ENCODE peak calls at places on chromosomes 1 and 21, in six cellular contexts. Y, B, A, M, R and T are unnamed samples.

GRCh38 chr1:103087261-103087660 is 21.1 kb downstream of the COL11A1 start:
- DNase-seq in Y (no peak), B (no peak), A (no peak), M (no peak), R (no peak), T (no peak)

GRCh38 chr21:31366825-31367224 is 22.8 kb upstream of the TIAM1 start:
- DNase-seq in Y (peak), B (no peak), A (no peak), M (no peak), R (no peak), T (no peak)

GRCh38 chr1:235972316-235973090 is 92.4 kb downstream of the NID1 start:
- DNase-seq in Y (no peak), B (no peak), A (no peak), M (no peak), R (peak), T (no peak)

GRCh38 chr1:201538618-201539551 is at the start of gene NAV1:
- DNase-seq in Y (no peak), B (no peak), A (peak), M (no peak), R (no peak), T (no peak)

GRCh38 chr1:924619-925323 is 1.0 kb downstream of the SAMD11 start:
- DNase-seq in Y (no peak), B (no peak), A (peak), M (no peak), R (peak), T (no peak)

GRCh38 chr1:173269490-173270230 is 62.5 kb upstream of the TNFSF4 start:
- DNase-seq in Y (peak), B (no peak), A (peak), M (no peak), R (peak), T (no peak)

GRCh38 chr1:37020653-37021277 is 13.6 kb downstream of the GRIK3 start:
- DNase-seq in Y (no peak), B (no peak), A (peak), M (peak), R (peak), T (no peak)

GRCh38 chr21:20943476-20944085 is 54.6 kb upstream of the NCAM2 start:
- DNase-seq in Y (no peak), B (no peak), A (no peak), M (no peak), R (no peak), T (no peak)

GRCh38 chr1:207050768-207051614 is at the start of gene YOD1:
- DNase-seq in Y (peak), B (peak), A (peak), M (peak), R (peak), T (peak)

GRCh38 chr1:176820292-176821056 is 344.0 kb downstream of the ASTN1 start:
- DNase-seq in Y (no peak), B (no peak), A (no peak), M (no peak), R (no peak), T (no peak)

GRCh38 chr21:42565206-42565810 is 51.7 kb downstream of the SLC37A1 start:
- DNase-seq in Y (no peak), B (no peak), A (no peak), M (no peak), R (no peak), T (no peak)

GRCh38 chr1:25599969-25600610 is 16.5 kb upstream of the MAN1C1 start:
- DNase-seq in Y (no peak), B (no peak), A (no peak), M (no peak), R (no peak), T (no peak)
- H3K4me3 ChIP-seq in Y (no peak), B (no peak), A (no peak), M (no peak), R (no peak), T (no peak)

GRCh38 chr1:111990878-111991760 is 1.7 kb upstream of the KCND3 start:
- DNase-seq in Y (peak), B (peak), A (peak), M (peak), R (peak), T (peak)
- TF ChIP-seq EZH2 in Y (no peak), B (peak), A (peak), M (no peak), R (no peak), T (no peak)

GRCh38 chr1:89125571-89126233 is at the start of gene GBP2:
- DNase-seq in Y (no peak), B (no peak), A (no peak), M (peak), R (peak), T (peak)
- TF ChIP-seq POLR2AphosphoS5 in Y (no peak), B (no peak), A (no peak), M (no peak), R (no peak), T (no peak)

GRCh38 chr1:12654657-12655056 is 10.8 kb downstream of the AADACL4 start:
- DNase-seq in Y (no peak), B (no peak), A (no peak), M (peak), R (no peak), T (no peak)
- H3K4me3 ChIP-seq in Y (no peak), B (no peak), A (no peak), M (no peak), R (no peak), T (no peak)

GRCh38 chr1:180227843-180228647 is 2.0 kb upstream of the LHX4 start:
- DNase-seq in Y (no peak), B (no peak), A (no peak), M (no peak), R (no peak), T (no peak)

GRCh38 chr1:180230791-180231505 is 884 bp downstream of the LHX4 start:
- DNase-seq in Y (no peak), B (no peak), A (peak), M (no peak), R (no peak), T (no peak)

GRCh38 chr1:180229483-180230415 is at the start of gene LHX4:
- DNase-seq in Y (no peak), B (no peak), A (peak), M (no peak), R (peak), T (no peak)

GRCh38 chr1:180230416-180230790 is 339 bp downstream of the LHX4 start:
- DNase-seq in Y (no peak), B (no peak), A (peak), M (no peak), R (no peak), T (no peak)

DNA sequence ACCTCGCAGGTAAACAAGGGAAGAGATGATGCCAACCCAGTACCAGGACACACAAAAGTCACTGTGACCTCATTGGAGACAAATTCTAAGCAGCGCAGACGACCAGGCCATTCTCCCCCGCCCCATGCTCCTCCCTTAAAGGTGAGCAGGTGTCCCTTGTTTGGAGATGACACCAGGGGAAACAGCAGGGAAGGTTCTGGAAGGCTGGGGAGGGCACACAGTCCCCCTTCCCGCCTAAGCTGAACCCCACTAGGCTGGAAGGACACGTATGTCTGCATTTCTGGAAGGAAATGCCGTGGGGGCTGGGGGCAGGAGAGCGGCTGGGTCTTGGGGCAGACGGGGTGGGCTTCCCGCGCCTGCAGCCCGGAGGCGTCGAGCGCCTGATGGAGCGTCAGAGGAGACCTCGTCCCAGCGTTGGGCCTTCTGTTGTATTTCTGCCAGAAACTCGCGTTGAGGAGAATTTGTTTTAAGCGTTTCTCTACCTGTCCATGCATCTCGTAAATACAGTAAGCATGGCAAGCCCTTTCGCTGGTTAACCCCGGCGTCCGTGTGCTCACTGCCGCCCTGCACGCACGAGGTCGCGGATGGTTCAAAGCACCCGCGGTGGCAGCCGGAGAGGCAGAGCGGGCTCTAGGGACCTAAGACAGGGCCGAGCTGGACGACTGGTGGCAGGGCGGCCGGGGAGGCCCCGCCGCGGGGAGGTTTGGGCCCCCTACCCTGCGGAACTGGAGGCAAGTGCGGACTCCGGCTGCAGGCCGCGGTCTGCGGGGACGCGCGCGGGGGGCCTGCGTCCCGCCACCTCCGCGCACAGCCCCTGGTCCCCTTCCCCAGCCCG is 1.2 kb upstream of the LHX4 start:
- DNase-seq in Y (no peak), B (no peak), A (peak), M (no peak), R (no peak), T (no peak)
- TF ChIP-seq EZH2 in Y (no peak), B (peak), A (peak), M (peak), R (no peak), T (no peak)

DNA sequence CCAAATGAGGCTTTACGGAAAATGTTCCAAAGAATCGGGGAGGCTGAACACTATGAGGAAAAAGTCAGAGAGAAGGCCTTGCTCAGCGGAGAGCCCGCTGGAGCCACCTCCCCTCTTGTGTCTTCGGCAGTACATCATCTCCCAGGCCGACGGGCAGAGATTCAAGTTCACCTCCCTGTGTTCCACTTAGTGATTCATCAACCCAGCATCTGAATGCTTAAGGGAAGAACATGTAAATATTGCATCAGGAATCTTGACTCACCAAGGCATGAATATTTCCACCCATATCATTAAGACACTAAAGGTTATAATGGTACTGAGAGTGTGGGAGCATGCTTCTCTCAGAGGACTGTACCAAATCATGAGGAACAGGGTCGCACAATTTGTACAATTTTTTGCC is 172.5 kb downstream of the ST6GALNAC5 start:
- DNase-seq in Y (peak), B (no peak), A (no peak), M (no peak), R (no peak), T (no peak)
- TF ChIP-seq POLR2AphosphoS5 in Y (peak), B (no peak), A (no peak), M (no peak), R (no peak), T (no peak)

GRCh38 chr1:234475166-234475793 is 3.7 kb downstream of the TARBP1 start:
- DNase-seq in Y (no peak), B (no peak), A (peak), M (no peak), R (no peak), T (no peak)

GRCh38 chr1:234478152-234478480 is 863 bp downstream of the TARBP1 start:
- DNase-seq in Y (no peak), B (no peak), A (peak), M (peak), R (peak), T (no peak)

GRCh38 chr1:234474375-234474774 is 4.6 kb downstream of the TARBP1 start:
- DNase-seq in Y (no peak), B (no peak), A (no peak), M (no peak), R (no peak), T (no peak)

GRCh38 chr1:234477373-234478151 is 1.4 kb downstream of the TARBP1 start:
- DNase-seq in Y (no peak), B (no peak), A (no peak), M (no peak), R (no peak), T (no peak)

DNA sequence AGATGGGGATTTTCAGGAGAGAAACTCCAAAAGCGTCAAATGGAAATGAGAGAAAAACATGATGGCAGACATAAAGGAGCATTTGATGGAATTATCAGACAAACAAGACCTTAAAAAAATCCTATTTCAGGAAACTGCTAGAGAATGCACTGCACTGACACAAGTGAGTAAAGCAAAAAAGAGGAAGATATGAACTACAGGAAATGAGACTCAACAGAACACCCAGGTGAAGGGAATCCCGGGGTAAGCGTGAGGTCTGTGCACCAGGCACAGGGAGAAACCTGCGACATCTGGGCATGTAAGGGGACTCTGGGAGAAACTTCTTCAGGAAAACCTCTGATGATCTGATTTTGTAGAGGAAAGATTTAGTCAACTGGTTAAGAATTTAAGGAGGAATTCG is 2.8 kb downstream of the TARBP1 start:
- DNase-seq in Y (no peak), B (no peak), A (no peak), M (no peak), R (no peak), T (no peak)
- H3K4me3 ChIP-seq in Y (no peak), B (no peak), A (peak), M (no peak), R (no peak), T (no peak)

DNA sequence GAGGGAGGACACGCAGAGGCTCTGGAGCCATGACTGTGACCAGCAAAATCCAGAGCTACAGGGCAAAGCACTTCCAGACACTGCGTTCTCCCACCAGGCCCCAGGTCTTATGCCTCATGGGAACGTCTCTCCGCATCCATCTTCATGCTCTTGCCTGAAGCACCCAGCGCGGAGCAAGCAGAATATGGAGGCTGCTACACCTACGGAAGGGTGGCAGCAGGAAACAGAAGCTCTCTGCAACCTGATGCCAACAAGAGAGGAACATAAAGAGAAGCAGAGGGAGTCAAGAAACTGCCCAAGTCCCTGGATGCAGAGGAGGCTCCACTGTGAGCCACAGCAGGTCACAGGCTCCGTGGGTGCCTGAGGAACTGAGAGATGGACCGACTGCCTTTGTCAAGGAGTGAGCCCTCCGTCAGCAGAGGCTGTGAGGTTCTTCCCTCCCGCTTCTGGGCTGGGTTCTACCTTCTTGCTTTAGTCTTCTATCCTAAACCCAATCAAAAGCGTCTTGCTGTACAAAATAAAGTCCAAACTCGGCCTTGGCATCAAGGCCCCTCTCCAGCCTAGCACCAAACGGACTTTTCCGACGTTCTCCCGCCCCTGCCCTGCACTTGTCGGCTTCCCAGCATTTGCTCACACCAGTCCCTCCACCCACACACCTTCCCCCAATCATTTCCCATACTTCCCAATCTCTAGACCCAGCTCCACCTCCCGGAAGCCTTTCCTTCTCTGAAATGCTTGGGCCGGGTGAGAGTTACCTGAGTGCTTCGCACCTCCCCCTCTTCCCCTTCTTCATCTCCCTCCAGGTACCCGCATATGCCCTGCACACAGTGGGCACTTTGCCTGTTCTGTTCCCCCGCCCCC is 902 bp downstream of the DHCR24 start:
- DNase-seq in Y (peak), B (no peak), A (peak), M (peak), R (peak), T (no peak)
- TF ChIP-seq EZH2 in Y (no peak), B (no peak), A (no peak), M (no peak), R (no peak), T (no peak)

GRCh38 chr1:154729598-154729997 is 121.6 kb upstream of the ADAR start:
- DNase-seq in Y (no peak), B (no peak), A (no peak), M (no peak), R (no peak), T (no peak)
- TF ChIP-seq POLR2AphosphoS5 in Y (no peak), B (no peak), A (no peak), M (no peak), R (no peak), T (no peak)